ENCODE peak calls at places on chromosomes 13 and 19, in four cellular contexts. B is HEK293T, D is HepG2, O is GM12878. H is an unnamed sample.

GRCh38 chr19:16002985-16003384 is 54.2 kb downstream of the OR10H4 start:
- DNase-seq in B (no peak), D (no peak), O (no peak), H (no peak)

GRCh38 chr19:3710265-3710812 is 2.2 kb downstream of the TJP3 start:
- DNase-seq in B (no peak), D (peak; percentile 90), O (no peak), H (peak; percentile 49)

GRCh38 chr13:48155850-48156249 is 60.9 kb upstream of the MED4 start:
- DNase-seq in B (no peak), D (no peak), O (peak; percentile 24), H (no peak)

GRCh38 chr13:46996316-46996715 is 99.5 kb upstream of the HTR2A start:
- DNase-seq in B (no peak), D (no peak), O (no peak), H (no peak)

GRCh38 chr19:16088351-16088984 is 12.2 kb downstream of the TPM4 start:
- DNase-seq in B (no peak), D (no peak), O (no peak), H (peak; percentile 34)

GRCh38 chr19:54600228-54600627 is 6.8 kb downstream of the LILRA1 start:
- DNase-seq in B (no peak), D (no peak), O (no peak), H (no peak)

GRCh38 chr13:60642552-60642951 is 245.5 kb downstream of the TDRD3 start:
- DNase-seq in B (no peak), D (no peak), O (no peak), H (no peak)

GRCh38 chr13:31060655-31061054 is 101.0 kb downstream of the HSPH1 start:
- DNase-seq in B (no peak), D (no peak), O (no peak), H (no peak)

GRCh38 chr13:29454931-29455481 is 140.5 kb downstream of the SLC7A1 start:
- DNase-seq in B (peak; percentile 58), D (peak; percentile 16), O (no peak), H (peak; percentile 32)

GRCh38 chr19:35901854-35902661 is at the start of gene HCST:
- DNase-seq in B (no peak), D (no peak), O (no peak), H (no peak)

GRCh38 chr19:31451686-31452325 is 102.6 kb upstream of the TSHZ3 start:
- DNase-seq in B (no peak), D (no peak), O (no peak), H (no peak)

GRCh38 chr19:31553112-31553843 is 204.0 kb upstream of the TSHZ3 start:
- DNase-seq in B (no peak), D (no peak), O (no peak), H (no peak)

GRCh38 chr19:7505682-7506384 is 10.1 kb upstream of the ZNF358 start:
- DNase-seq in B (peak; percentile 90), D (no peak), O (no peak), H (peak; percentile 95)

GRCh38 chr19:15820646-15821045 is 5.2 kb upstream of the OR10H1 start:
- DNase-seq in B (no peak), D (no peak), O (no peak), H (no peak)

GRCh38 chr19:38862321-38863059 is 12.7 kb upstream of the HNRNPL start:
- DNase-seq in B (no peak), D (no peak), O (no peak), H (no peak)

GRCh38 chr13:101291647-101292515 is 124.4 kb downstream of the NALCN start:
- DNase-seq in B (no peak), D (no peak), O (no peak), H (no peak)

GRCh38 chr13:31846984-31847752 is 107.8 kb downstream of the RXFP2 start:
- DNase-seq in B (peak; percentile 35), D (no peak), O (no peak), H (peak; percentile 36)

GRCh38 chr19:46180701-46181385 is 32.8 kb downstream of the IGFL2 start:
- DNase-seq in B (no peak), D (no peak), O (no peak), H (no peak)

GRCh38 chr13:35780613-35781012 is 304.1 kb upstream of the MAB21L1 start:
- DNase-seq in B (no peak), D (no peak), O (no peak), H (no peak)

GRCh38 chr19:46860846-46861690 is at the start of gene ARHGAP35:
- DNase-seq in B (peak; percentile 85), D (no peak), O (no peak), H (peak; percentile 88)

GRCh38 chr13:39692650-39693438 is 37.4 kb downstream of the COG6 start:
- DNase-seq in B (no peak), D (no peak), O (no peak), H (no peak)

GRCh38 chr13:52127378-52127777 is 1.5 kb downstream of the NEK5 start:
- DNase-seq in B (no peak), D (no peak), O (no peak), H (no peak)

GRCh38 chr13:43411741-43412140 is 375.0 kb downstream of the ENOX1 start:
- DNase-seq in B (no peak), D (no peak), O (no peak), H (no peak)

GRCh38 chr13:21683034-21683733 is 12.3 kb downstream of the FGF9 start:
- DNase-seq in B (no peak), D (no peak), O (no peak), H (no peak)

GRCh38 chr19:32873560-32873959 is 4.0 kb upstream of the SLC7A9 start:
- DNase-seq in B (no peak), D (no peak), O (no peak), H (no peak)

GRCh38 chr13:24217601-24218281 is 57.2 kb downstream of the SPATA13 start:
- DNase-seq in B (no peak), D (peak; percentile 72), O (no peak), H (no peak)

GRCh38 chr13:98957731-98958442 is 20.0 kb downstream of the DOCK9 start:
- DNase-seq in B (no peak), D (no peak), O (no peak), H (no peak)

GRCh38 chr19:31459430-31459829 is 110.2 kb upstream of the TSHZ3 start:
- DNase-seq in B (no peak), D (no peak), O (no peak), H (no peak)

GRCh38 chr19:39083599-39083982 is 577 bp upstream of the ACP7 start:
- DNase-seq in B (no peak), D (no peak), O (no peak), H (no peak)

GRCh38 chr13:79582896-79583295 is 101.9 kb downstream of the NDFIP2 start:
- DNase-seq in B (no peak), D (no peak), O (no peak), H (no peak)

GRCh38 chr13:33351324-33351723 is 65.8 kb upstream of the STARD13 start:
- DNase-seq in B (peak; percentile 14), D (no peak), O (no peak), H (no peak)

GRCh38 chr13:79933389-79933788 is 407.5 kb downstream of the SPRY2 start:
- DNase-seq in B (no peak), D (no peak), O (no peak), H (no peak)

GRCh38 chr13:65921933-65922332 is 1308.2 kb downstream of the PCDH9 start:
- DNase-seq in B (no peak), D (no peak), O (no peak), H (no peak)

GRCh38 chr19:41354343-41354974 is 737 bp upstream of the TGFB1 start:
- DNase-seq in B (no peak), D (no peak), O (no peak), H (no peak)

GRCh38 chr19:41356984-41357739 is 3.4 kb upstream of the TGFB1 start:
- DNase-seq in B (no peak), D (no peak), O (no peak), H (no peak)

GRCh38 chr19:41355035-41355434 is 1.3 kb upstream of the TGFB1 start:
- DNase-seq in B (no peak), D (no peak), O (no peak), H (no peak)

GRCh38 chr19:41357746-41358145 is 4.0 kb upstream of the TGFB1 start:
- DNase-seq in B (no peak), D (no peak), O (no peak), H (no peak)

DNA sequence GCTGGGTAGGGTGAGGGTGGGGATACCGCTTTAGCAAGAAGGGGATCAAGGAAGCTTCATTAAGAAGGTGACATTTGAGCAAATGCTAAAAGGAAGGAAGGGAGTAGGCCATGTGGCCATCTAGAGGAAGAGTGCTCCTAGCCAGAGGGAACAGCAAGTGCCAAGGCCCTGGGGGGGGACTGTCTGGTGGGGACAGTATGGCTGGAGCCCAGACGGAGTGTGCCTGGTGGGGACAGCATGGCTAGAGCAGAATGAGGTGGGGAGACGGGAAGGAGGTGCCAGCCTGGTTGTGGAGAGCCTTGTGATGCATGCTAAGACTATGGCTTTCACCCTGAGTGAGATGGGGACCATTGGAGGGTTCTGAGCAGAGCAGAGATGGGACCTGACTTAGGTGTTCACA is 2.1 kb upstream of the TGFB1 start:
- DNase-seq in B (no peak), D (no peak), O (no peak), H (no peak)
- TF ChIP-seq TARDBP in B (no peak), D (no peak), O (no peak), H (no peak)

GRCh38 chr13:95643471-95643813 is 1.1 kb downstream of the DZIP1 start:
- DNase-seq in B (peak; percentile 10), D (peak; percentile 6), O (no peak), H (no peak)
- TF ChIP-seq TARDBP in B (no peak), D (no peak), O (no peak), H (no peak)

GRCh38 chr19:10565028-10565566 is 713 bp downstream of the KRI1 start:
- DNase-seq in B (peak; percentile 60), D (no peak), O (no peak), H (peak; percentile 75)
- TF ChIP-seq TARDBP in B (no peak), D (no peak), O (no peak), H (no peak)

DNA sequence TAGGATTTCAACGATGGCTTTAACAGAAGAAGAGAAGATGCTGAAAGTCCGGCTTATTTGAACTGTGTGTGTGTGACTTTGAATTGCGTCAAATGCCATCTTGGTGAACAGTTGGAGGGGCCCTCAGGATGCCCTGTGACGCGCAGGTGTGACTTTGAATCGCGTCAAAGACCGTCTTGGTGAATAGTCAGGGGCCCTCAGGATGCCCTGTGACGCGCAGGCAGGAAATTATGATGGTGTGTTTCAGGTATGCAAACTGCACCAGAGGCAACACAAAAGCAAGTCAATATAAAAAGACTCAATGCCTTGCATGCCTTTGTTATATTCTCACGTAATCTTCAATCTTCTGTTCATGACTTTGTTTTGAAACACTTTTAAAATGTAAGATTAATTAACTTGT is 29.2 kb downstream of the ATP11A start:
- DNase-seq in B (no peak), D (no peak), O (no peak), H (no peak)
- TF ChIP-seq TARDBP in B (no peak), D (no peak), O (no peak), H (no peak)

H was measured in K562.